ENCODE peak calls at places on chromosomes 6 and 20, in six cellular contexts. M is A549, Q is HepG2, S is GM12878, X is endothelial cell of umbilical vein, N is K562. K is an unnamed sample.

GRCh38 chr20:33460711-33461110 is 17.1 kb upstream of the SNTA1 start:
- DNase-seq in M (no peak), Q (no peak), S (no peak), X (no peak), N (no peak), K (no peak)

GRCh38 chr6:56475736-56476457 is 166.8 kb downstream of the DST start:
- DNase-seq in M (no peak), Q (peak; percentile 7), S (no peak), X (peak; percentile 74), N (no peak), K (no peak)

GRCh38 chr20:2820084-2820895 is 4.1 kb downstream of the TMEM239 start:
- DNase-seq in M (no peak), Q (no peak), S (no peak), X (no peak), N (peak; percentile 55), K (no peak)

GRCh38 chr6:56866917-56867522 is 87.9 kb upstream of the BEND6 start:
- DNase-seq in M (peak; percentile 17), Q (no peak), S (no peak), X (peak; percentile 75), N (no peak), K (no peak)

GRCh38 chr6:165663283-165663735 is 268 bp upstream of the PDE10A start:
- DNase-seq in M (peak; percentile 44), Q (no peak), S (no peak), X (peak; percentile 56), N (no peak), K (no peak)

GRCh38 chr20:25695532-25696383 is 895 bp downstream of the ZNF337 start:
- DNase-seq in M (no peak), Q (no peak), S (no peak), X (no peak), N (no peak), K (peak; percentile 49)

GRCh38 chr20:16528078-16528477 is 45.2 kb downstream of the KIF16B start:
- DNase-seq in M (peak; percentile 96), Q (peak; percentile 80), S (no peak), X (no peak), N (no peak), K (no peak)

GRCh38 chr6:150417899-150418824 is 49.4 kb downstream of the IYD start:
- DNase-seq in M (peak; percentile 73), Q (peak; percentile 63), S (peak; percentile 40), X (peak; percentile 91), N (peak; percentile 34), K (peak; percentile 67)

GRCh38 chr6:155521719-155522118 is 66.1 kb upstream of the NOX3 start:
- DNase-seq in M (no peak), Q (no peak), S (no peak), X (no peak), N (no peak), K (peak; percentile 32)

GRCh38 chr6:83057705-83058321 is 7.8 kb downstream of the UBE3D start:
- DNase-seq in M (peak; percentile 45), Q (peak; percentile 42), S (no peak), X (peak; percentile 57), N (peak; percentile 20), K (peak; percentile 63)

GRCh38 chr6:97240222-97240621 is 42.8 kb downstream of the MMS22L start:
- DNase-seq in M (peak; percentile 2), Q (no peak), S (no peak), X (peak; percentile 90), N (no peak), K (no peak)

GRCh38 chr20:32621914-32622584 is 36.9 kb upstream of the NOL4L start:
- DNase-seq in M (no peak), Q (no peak), S (no peak), X (no peak), N (no peak), K (peak; percentile 14)

GRCh38 chr20:1499528-1500420 is 8.6 kb upstream of the SIRPB2 start:
- DNase-seq in M (no peak), Q (no peak), S (no peak), X (no peak), N (no peak), K (no peak)

GRCh38 chr20:59866338-59866737 is 67.1 kb downstream of the SYCP2 start:
- DNase-seq in M (no peak), Q (no peak), S (no peak), X (no peak), N (no peak), K (no peak)

GRCh38 chr6:105384004-105384403 is 18.9 kb downstream of the PREP start:
- DNase-seq in M (peak; percentile 13), Q (no peak), S (no peak), X (no peak), N (peak; percentile 59), K (no peak)

GRCh38 chr20:39117486-39117885 is 155.3 kb downstream of the DHX35 start:
- DNase-seq in M (peak; percentile 72), Q (peak; percentile 73), S (no peak), X (peak; percentile 29), N (no peak), K (peak; percentile 24)

GRCh38 chr6:73285674-73286283 is 22.8 kb upstream of the KHDC1 start:
- DNase-seq in M (peak; percentile 47), Q (peak; percentile 25), S (no peak), X (peak; percentile 60), N (peak; percentile 59), K (peak; percentile 45)

GRCh38 chr20:43853918-43854317 is 60.7 kb upstream of the TOX2 start:
- DNase-seq in M (no peak), Q (no peak), S (no peak), X (no peak), N (no peak), K (no peak)

GRCh38 chr6:18240230-18240629 is 24.1 kb downstream of the DEK start:
- DNase-seq in M (no peak), Q (no peak), S (no peak), X (no peak), N (no peak), K (no peak)

GRCh38 chr20:9838035-9838377 is 870 bp downstream of the PAK5 start:
- DNase-seq in M (peak; percentile 10), Q (no peak), S (no peak), X (no peak), N (no peak), K (no peak)

GRCh38 chr6:134398453-134398852 is 80.5 kb upstream of the SGK1 start:
- DNase-seq in M (no peak), Q (no peak), S (peak; percentile 53), X (peak; percentile 48), N (no peak), K (peak; percentile 74)

GRCh38 chr6:148263010-148263409 is 79.6 kb upstream of the SASH1 start:
- DNase-seq in M (peak; percentile 1), Q (no peak), S (no peak), X (no peak), N (no peak), K (no peak)
- TF ChIP-seq MYC in M (no peak), Q (no peak), S (no peak), X (no peak), N (no peak), K (no peak)

GRCh38 chr6:159102373-159103160 is 57.8 kb upstream of the TAGAP start:
- DNase-seq in M (no peak), Q (no peak), S (no peak), X (no peak), N (no peak), K (no peak)

GRCh38 chr6:159103396-159104162 is 58.8 kb upstream of the TAGAP start:
- DNase-seq in M (no peak), Q (no peak), S (no peak), X (no peak), N (no peak), K (no peak)

GRCh38 chr6:159105716-159106115 is 60.9 kb upstream of the TAGAP start:
- DNase-seq in M (no peak), Q (no peak), S (no peak), X (no peak), N (no peak), K (no peak)

GRCh38 chr6:159104931-159105330 is 60.1 kb upstream of the TAGAP start:
- DNase-seq in M (no peak), Q (no peak), S (no peak), X (no peak), N (no peak), K (no peak)

DNA sequence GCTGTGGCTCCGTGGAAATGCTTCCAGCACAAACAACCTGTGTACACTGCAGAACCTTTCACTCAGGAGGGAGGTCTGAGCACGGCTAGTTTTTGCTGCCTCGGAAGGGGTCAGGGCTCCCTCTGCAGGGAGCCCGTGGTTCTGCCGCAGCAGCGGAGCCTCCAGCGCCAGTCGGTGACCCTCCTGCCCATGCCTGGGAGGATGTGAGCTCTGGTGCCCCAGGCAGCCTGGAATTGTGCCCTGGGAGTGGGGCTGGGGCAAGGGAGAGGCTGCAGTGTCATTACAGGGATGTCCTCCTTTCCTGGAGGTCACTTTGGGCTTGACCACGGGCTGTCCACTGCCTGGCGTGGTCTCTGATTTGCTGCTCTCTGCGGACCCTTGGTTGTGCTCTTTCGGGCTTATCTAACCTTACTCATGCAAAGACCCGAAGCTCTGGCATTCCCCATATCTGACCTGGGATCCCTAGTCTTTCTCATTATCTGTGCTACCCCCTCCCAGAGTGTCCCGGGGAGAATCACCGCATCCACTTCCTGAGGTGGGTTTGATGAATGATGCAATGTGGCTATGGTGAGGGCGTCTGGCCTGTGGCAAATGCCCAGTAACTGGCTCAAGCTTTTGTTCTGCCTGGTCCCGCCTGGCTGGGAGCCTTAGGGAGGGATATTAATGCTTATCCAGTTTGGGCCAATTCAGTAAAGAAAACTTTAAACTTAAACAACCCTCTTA is 59.5 kb upstream of the TAGAP start:
- DNase-seq in M (peak; percentile 30), Q (peak; percentile 23), S (no peak), X (peak; percentile 40), N (peak; percentile 74), K (peak; percentile 86)
- H3K4me3 ChIP-seq in M (no peak overlapping the region), Q (no peak overlapping the region), S (no peak overlapping the region), X (no peak overlapping the region), N (no peak overlapping the region), K (no peak overlapping the region)

DNA sequence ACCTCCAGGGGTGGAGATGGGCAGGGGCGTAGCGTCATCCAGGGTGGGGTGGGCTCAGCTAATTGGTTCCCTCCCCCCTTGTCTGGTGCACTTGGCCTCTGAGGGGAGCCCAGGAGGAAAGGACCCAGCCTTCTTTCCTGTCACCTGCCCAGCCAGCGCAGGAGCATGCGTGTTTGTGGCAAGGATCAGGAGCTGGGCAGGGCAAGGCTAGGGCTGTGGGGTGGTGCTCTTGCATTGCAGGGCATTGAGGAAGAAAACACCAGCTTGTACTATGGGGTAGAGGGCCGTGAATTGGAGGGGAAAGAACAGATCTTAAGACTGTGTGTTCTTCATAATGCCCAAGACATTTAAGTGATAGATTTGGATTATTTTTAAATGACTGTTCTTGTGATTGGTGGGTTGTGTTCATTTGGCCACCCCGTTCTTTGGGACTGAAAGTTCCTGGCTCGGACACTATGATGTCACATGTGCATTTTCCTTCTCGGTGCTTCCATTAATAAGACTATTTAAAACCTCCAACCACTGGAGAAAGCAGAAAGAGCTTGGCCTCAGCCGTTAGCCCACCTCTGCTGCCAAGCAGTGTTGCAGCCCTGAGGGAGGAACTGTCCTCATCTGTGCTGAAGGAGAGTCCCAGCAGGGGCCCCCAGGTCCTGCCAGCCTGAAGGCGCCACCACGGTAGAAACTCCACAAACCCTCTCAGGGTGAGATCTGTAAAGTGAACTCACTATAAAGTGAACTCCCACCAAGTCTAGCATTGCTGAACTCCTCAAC is 136.2 kb upstream of the INSM1 start:
- DNase-seq in M (no peak), Q (no peak), S (no peak), X (no peak), N (no peak), K (peak; percentile 69)
- TF ChIP-seq POLR2A in M (no peak), Q (no peak), S (no peak), X (no peak), N (no peak), K (no peak)

DNA sequence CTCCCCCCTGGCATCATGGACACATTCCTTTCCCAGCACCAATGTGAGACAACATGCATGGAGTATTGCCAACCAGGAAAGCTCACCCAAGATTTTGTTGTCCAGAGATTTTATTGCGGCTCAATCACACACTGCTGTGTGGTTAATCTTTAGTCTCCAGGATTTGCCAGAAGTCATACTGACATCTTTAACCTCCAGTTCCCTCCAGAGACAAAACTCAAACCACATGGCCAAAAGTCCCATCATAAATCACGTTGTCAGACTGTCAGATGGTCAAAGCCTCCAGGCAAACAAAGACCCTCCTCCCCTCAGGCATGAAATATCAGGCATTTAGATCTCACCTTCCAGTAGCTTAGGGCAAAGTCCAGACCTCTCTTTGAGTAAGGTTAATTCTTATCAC is 97.3 kb upstream of the OPRM1 start:
- DNase-seq in M (no peak), Q (peak; percentile 44), S (no peak), X (no peak), N (no peak), K (no peak)
- TF ChIP-seq MYC in M (no peak), Q (no peak), S (no peak), X (no peak), N (no peak), K (no peak)

K was measured in NB4.